ENCODE peak calls at places on chromosomes 6 and 20, in five cellular contexts. L is left lung, N is AG09309, V is immature natural killer cell, B is OCI-LY7. C is an unnamed sample.
A peak's percentile ranks its signal among the peaks of the same experiment; 100 is the strongest.

GRCh38 chr6:13462380-13463326 is 24.7 kb downstream of the GFOD1 start:
- DNase-seq in L (no peak), N (no peak), V (no peak), B (peak; percentile 83), C (no peak)

GRCh38 chr6:167300902-167301425 is 9.8 kb downstream of the UNC93A start:
- DNase-seq in L (no peak), N (no peak), V (no peak), B (no peak), C (no peak)

GRCh38 chr6:42498473-42499128 is 46.9 kb upstream of the TRERF1 start:
- DNase-seq in L (no peak), N (no peak), V (no peak), B (no peak), C (no peak)

GRCh38 chr6:26468829-26469228 is 11.1 kb downstream of the BTN2A1 start:
- DNase-seq in L (no peak), N (no peak), V (no peak), B (no peak), C (no peak)

GRCh38 chr20:36967636-36968035 is 16.1 kb upstream of the SAMHD1 start:
- DNase-seq in L (no peak), N (no peak), V (no peak), B (no peak), C (no peak)

GRCh38 chr6:37713529-37714119 is 15.9 kb upstream of the MDGA1 start:
- DNase-seq in L (no peak), N (peak; percentile 68), V (no peak), B (no peak), C (no peak)

GRCh38 chr6:35161776-35162607 is 20.9 kb upstream of the TCP11 start:
- DNase-seq in L (no peak), N (no peak), V (no peak), B (no peak), C (no peak)

GRCh38 chr6:153131037-153131981 is at the start of gene RGS17:
- DNase-seq in L (peak; percentile 82), N (peak; percentile 23), V (peak; percentile 32), B (no peak), C (peak; percentile 58)

GRCh38 chr6:85419046-85419759 is 30.7 kb upstream of the NT5E start:
- DNase-seq in L (no peak), N (no peak), V (no peak), B (no peak), C (no peak)

GRCh38 chr6:169342655-169343054 is 89.0 kb upstream of the THBS2 start:
- DNase-seq in L (no peak), N (no peak), V (no peak), B (no peak), C (no peak)

GRCh38 chr6:119351005-119351394 is 1.4 kb upstream of the MAN1A1 start:
- DNase-seq in L (no peak), N (peak; percentile 17), V (no peak), B (peak; percentile 75), C (no peak)

GRCh38 chr6:39068391-39068790 is 19.8 kb downstream of the GLP1R start:
- DNase-seq in L (no peak), N (no peak), V (no peak), B (no peak), C (no peak)

GRCh38 chr6:51303313-51303712 is 484.6 kb downstream of the TFAP2B start:
- DNase-seq in L (no peak), N (no peak), V (no peak), B (no peak), C (no peak)

GRCh38 chr6:109236140-109237081 is 141.1 kb downstream of the CEP57L1 start:
- DNase-seq in L (peak; percentile 54), N (no peak), V (peak; percentile 40), B (peak; percentile 15), C (peak; percentile 53)

GRCh38 chr20:49758781-49759180 is 45.1 kb upstream of the B4GALT5 start:
- DNase-seq in L (no peak), N (no peak), V (no peak), B (no peak), C (no peak)

GRCh38 chr20:36126836-36127529 is 27.6 kb upstream of the EPB41L1 start:
- DNase-seq in L (no peak), N (no peak), V (no peak), B (no peak), C (no peak)

GRCh38 chr20:24048014-24048611 is 59.5 kb upstream of the GGTLC1 start:
- DNase-seq in L (no peak), N (no peak), V (no peak), B (no peak), C (no peak)

GRCh38 chr20:55597526-55597925 is 407.8 kb downstream of the CBLN4 start:
- DNase-seq in L (no peak), N (no peak), V (no peak), B (no peak), C (no peak)

GRCh38 chr6:33961686-33962085 is 157.9 kb upstream of the MLN start:
- DNase-seq in L (no peak), N (no peak), V (no peak), B (no peak), C (no peak)

GRCh38 chr6:135159531-135159930 is 21.6 kb upstream of the MYB start:
- DNase-seq in L (no peak), N (no peak), V (no peak), B (peak; percentile 25), C (no peak)

GRCh38 chr20:47392721-47393073 is 36.2 kb upstream of the ZMYND8 start:
- DNase-seq in L (no peak), N (no peak), V (no peak), B (no peak), C (no peak)

GRCh38 chr6:30749554-30750378 is 5.4 kb upstream of the IER3 start:
- DNase-seq in L (no peak), N (no peak), V (no peak), B (no peak), C (peak; percentile 82)

GRCh38 chr20:19858972-19859371 is 100.9 kb downstream of the RIN2 start:
- DNase-seq in L (no peak), N (peak; percentile 48), V (no peak), B (no peak), C (no peak)

GRCh38 chr6:123398072-123398471 is 238.7 kb downstream of the TRDN start:
- DNase-seq in L (peak; percentile 58), N (no peak), V (no peak), B (no peak), C (no peak)

GRCh38 chr20:3751664-3752385 is 15.7 kb downstream of the ADISSP start:
- DNase-seq in L (no peak), N (no peak), V (peak; percentile 46), B (no peak), C (peak; percentile 62)

GRCh38 chr20:50554694-50555579 is 44.8 kb downstream of the PTPN1 start:
- DNase-seq in L (no peak), N (no peak), V (no peak), B (no peak), C (no peak)

GRCh38 chr6:157150076-157150475 is 173.2 kb downstream of the TMEM242 start:
- DNase-seq in L (no peak), N (no peak), V (no peak), B (no peak), C (no peak)

GRCh38 chr20:37937686-37938085 is 34.8 kb downstream of the VSTM2L start:
- DNase-seq in L (no peak), N (no peak), V (no peak), B (no peak), C (no peak)

GRCh38 chr6:137219664-137220252 is 573 bp upstream of the IFNGR1 start:
- DNase-seq in L (no peak), N (no peak), V (no peak), B (no peak), C (no peak)

GRCh38 chr20:22449115-22449973 is 135.0 kb downstream of the FOXA2 start:
- DNase-seq in L (no peak), N (no peak), V (no peak), B (no peak), C (no peak)

GRCh38 chr20:2156666-2157624 is 55.3 kb downstream of the STK35 start:
- DNase-seq in L (no peak), N (no peak), V (no peak), B (no peak), C (no peak)

GRCh38 chr20:62367483-62368302 is 581 bp upstream of the LAMA5 start:
- DNase-seq in L (peak; percentile 86), N (no peak), V (no peak), B (peak; percentile 66), C (peak; percentile 69)

GRCh38 chr6:166872431-166873139 is 83.8 kb downstream of the RNASET2 start:
- DNase-seq in L (no peak), N (no peak), V (no peak), B (no peak), C (no peak)

C was measured in pancreas.